ENCODE peak calls at places on chromosomes 7 and 10, in ten cellular contexts. One of them, this sample, is unnamed.

GRCh38 chr7:151951672-151952338 is 4.4 kb upstream of the GALNTL5 start:
- DNase-seq in HepG2: no peak
- DNase-seq in OCI-LY7: no peak
- DNase-seq in upper lobe of right lung: no peak
- DNase-seq in MM.1S: no peak
- DNase-seq in colonic mucosa: no peak
- DNase-seq in uterus: no peak
- DNase-seq in neuronal stem cell: no peak
- DNase-seq in CD8-positive, alpha-beta memory T cell: no peak
- DNase-seq in stomach: no peak
- DNase-seq in this sample: no peak

GRCh38 chr7:84202855-84203254 is 8.3 kb upstream of the SEMA3A start:
- DNase-seq in HepG2: no peak
- DNase-seq in colonic mucosa: no peak
- DNase-seq in upper lobe of right lung: no peak
- DNase-seq in neuronal stem cell: no peak
- DNase-seq in OCI-LY7: no peak
- DNase-seq in uterus: no peak
- DNase-seq in MM.1S: no peak
- DNase-seq in CD8-positive, alpha-beta memory T cell: no peak
- DNase-seq in stomach: no peak
- DNase-seq in this sample: no peak

GRCh38 chr7:70586822-70587221 is 545.1 kb upstream of the GALNT17 start:
- DNase-seq in colonic mucosa: no peak
- DNase-seq in OCI-LY7: no peak
- DNase-seq in stomach: no peak
- DNase-seq in HepG2: no peak
- DNase-seq in MM.1S: no peak
- DNase-seq in upper lobe of right lung: no peak
- DNase-seq in uterus: no peak
- DNase-seq in CD8-positive, alpha-beta memory T cell: no peak
- DNase-seq in neuronal stem cell: no peak
- DNase-seq in this sample: no peak

GRCh38 chr10:87093461-87094372 is 926 bp downstream of the GLUD1 start:
- DNase-seq in upper lobe of right lung: peak; percentile 86
- DNase-seq in OCI-LY7: peak; percentile 71
- DNase-seq in uterus: peak; percentile 68
- DNase-seq in stomach: peak; percentile 63
- DNase-seq in CD8-positive, alpha-beta memory T cell: peak; percentile 54
- DNase-seq in neuronal stem cell: no peak
- DNase-seq in HepG2: peak; percentile 35
- DNase-seq in colonic mucosa: peak; percentile 80
- DNase-seq in MM.1S: peak; percentile 77
- DNase-seq in this sample: peak; percentile 74

GRCh38 chr10:3665316-3665908 is 119.6 kb downstream of the KLF6 start:
- DNase-seq in colonic mucosa: no peak
- DNase-seq in uterus: no peak
- DNase-seq in stomach: no peak
- DNase-seq in upper lobe of right lung: no peak
- DNase-seq in MM.1S: no peak
- DNase-seq in CD8-positive, alpha-beta memory T cell: no peak
- DNase-seq in HepG2: no peak
- DNase-seq in neuronal stem cell: no peak
- DNase-seq in OCI-LY7: no peak
- DNase-seq in this sample: no peak

GRCh38 chr10:60989400-60989876 is 45.5 kb upstream of the RHOBTB1 start:
- DNase-seq in uterus: no peak
- DNase-seq in MM.1S: no peak
- DNase-seq in CD8-positive, alpha-beta memory T cell: no peak
- DNase-seq in HepG2: peak; percentile 33
- DNase-seq in colonic mucosa: no peak
- DNase-seq in OCI-LY7: peak; percentile 70
- DNase-seq in upper lobe of right lung: no peak
- DNase-seq in neuronal stem cell: no peak
- DNase-seq in stomach: peak; percentile 57
- DNase-seq in this sample: no peak

GRCh38 chr7:35253680-35254495 is at the start of gene TBX20:
- DNase-seq in colonic mucosa: peak; percentile 51
- DNase-seq in stomach: peak; percentile 35
- DNase-seq in CD8-positive, alpha-beta memory T cell: peak; percentile 5
- DNase-seq in neuronal stem cell: no peak
- DNase-seq in MM.1S: no peak
- DNase-seq in HepG2: no peak
- DNase-seq in upper lobe of right lung: peak; percentile 72
- DNase-seq in OCI-LY7: peak; percentile 66
- DNase-seq in uterus: no peak
- DNase-seq in this sample: no peak

GRCh38 chr10:75974080-75974479 is 542.7 kb downstream of the LRMDA start:
- DNase-seq in CD8-positive, alpha-beta memory T cell: no peak
- DNase-seq in uterus: no peak
- DNase-seq in colonic mucosa: no peak
- DNase-seq in stomach: no peak
- DNase-seq in OCI-LY7: no peak
- DNase-seq in HepG2: no peak
- DNase-seq in MM.1S: no peak
- DNase-seq in upper lobe of right lung: no peak
- DNase-seq in neuronal stem cell: no peak
- DNase-seq in this sample: no peak

GRCh38 chr10:89242840-89243586 is 8.6 kb downstream of the LIPA start:
- DNase-seq in neuronal stem cell: no peak
- DNase-seq in colonic mucosa: no peak
- DNase-seq in stomach: no peak
- DNase-seq in CD8-positive, alpha-beta memory T cell: no peak
- DNase-seq in upper lobe of right lung: no peak
- DNase-seq in OCI-LY7: no peak
- DNase-seq in uterus: no peak
- DNase-seq in MM.1S: no peak
- DNase-seq in HepG2: no peak
- DNase-seq in this sample: no peak

GRCh38 chr10:47248436-47249090 is 51.4 kb upstream of the GDF10 start:
- DNase-seq in uterus: no peak
- DNase-seq in neuronal stem cell: no peak
- DNase-seq in MM.1S: no peak
- DNase-seq in HepG2: no peak
- DNase-seq in CD8-positive, alpha-beta memory T cell: no peak
- DNase-seq in OCI-LY7: no peak
- DNase-seq in colonic mucosa: no peak
- DNase-seq in stomach: no peak
- DNase-seq in upper lobe of right lung: no peak
- DNase-seq in this sample: no peak

GRCh38 chr10:89062861-89063260 is 72.3 kb downstream of the FAS start:
- DNase-seq in uterus: no peak
- DNase-seq in HepG2: no peak
- DNase-seq in CD8-positive, alpha-beta memory T cell: no peak
- DNase-seq in upper lobe of right lung: no peak
- DNase-seq in stomach: peak; percentile 26
- DNase-seq in MM.1S: no peak
- DNase-seq in OCI-LY7: no peak
- DNase-seq in neuronal stem cell: no peak
- DNase-seq in colonic mucosa: no peak
- DNase-seq in this sample: peak; percentile 46

GRCh38 chr10:31961264-31961663 is 32.6 kb upstream of the ARHGAP12 start:
- DNase-seq in MM.1S: no peak
- DNase-seq in uterus: no peak
- DNase-seq in colonic mucosa: peak; percentile 47
- DNase-seq in upper lobe of right lung: no peak
- DNase-seq in OCI-LY7: no peak
- DNase-seq in neuronal stem cell: no peak
- DNase-seq in CD8-positive, alpha-beta memory T cell: no peak
- DNase-seq in HepG2: no peak
- DNase-seq in stomach: peak; percentile 32
- DNase-seq in this sample: no peak

GRCh38 chr10:97435211-97435610 is 9.2 kb downstream of the PGAM1 start:
- DNase-seq in stomach: no peak
- DNase-seq in OCI-LY7: no peak
- DNase-seq in CD8-positive, alpha-beta memory T cell: no peak
- DNase-seq in neuronal stem cell: no peak
- DNase-seq in uterus: no peak
- DNase-seq in colonic mucosa: no peak
- DNase-seq in upper lobe of right lung: no peak
- DNase-seq in HepG2: no peak
- DNase-seq in MM.1S: no peak
- DNase-seq in this sample: no peak
- H3K36me3 ChIP-seq in stomach: peaks cover 94% of the 10 kb centered on the region
- H3K36me3 ChIP-seq in OCI-LY7: peaks cover 87% of the 10 kb centered on the region
- H3K36me3 ChIP-seq in CD8-positive, alpha-beta memory T cell: peaks cover 46% of the 10 kb centered on the region
- H3K36me3 ChIP-seq in neuronal stem cell: peaks cover 36% of the 10 kb centered on the region
- H3K36me3 ChIP-seq in uterus: no peaks in the 10 kb centered on the region
- H3K36me3 ChIP-seq in colonic mucosa: peaks cover 34% of the 10 kb centered on the region
- H3K36me3 ChIP-seq in upper lobe of right lung: peaks cover 87% of the 10 kb centered on the region
- H3K36me3 ChIP-seq in HepG2: peaks cover 49% of the 10 kb centered on the region
- H3K36me3 ChIP-seq in MM.1S: peaks cover 7% of the 10 kb centered on the region
- H3K36me3 ChIP-seq in this sample: no peaks in the 10 kb centered on the region

DNA sequence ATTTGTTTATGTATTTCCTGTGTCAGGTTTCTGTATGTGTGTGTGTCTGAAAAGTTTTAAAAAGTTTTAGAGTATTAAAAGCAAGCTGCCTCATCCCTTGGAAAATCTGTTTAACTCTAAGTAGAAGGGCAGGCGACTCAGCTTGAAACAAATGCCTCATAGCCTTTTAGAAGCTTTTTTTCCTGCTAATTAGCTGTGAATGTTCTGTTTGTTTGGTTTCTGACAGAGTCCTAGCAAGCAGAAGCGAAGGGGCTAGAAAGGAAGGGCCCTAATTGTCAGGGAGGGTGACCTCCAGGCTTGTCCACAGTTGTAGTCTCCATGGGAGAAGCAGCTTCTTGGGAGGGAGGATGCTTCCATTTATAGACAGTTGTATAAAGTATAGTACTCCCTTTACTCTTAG is 90.9 kb downstream of the DNAJC1 start:
- DNase-seq in neuronal stem cell: peak; percentile 17
- DNase-seq in stomach: no peak
- DNase-seq in MM.1S: no peak
- DNase-seq in upper lobe of right lung: no peak
- DNase-seq in CD8-positive, alpha-beta memory T cell: no peak
- DNase-seq in uterus: no peak
- DNase-seq in colonic mucosa: no peak
- DNase-seq in OCI-LY7: no peak
- DNase-seq in HepG2: no peak
- DNase-seq in this sample: no peak
- H3K36me3 ChIP-seq in neuronal stem cell: no peaks in the 10 kb centered on the region
- H3K36me3 ChIP-seq in stomach: peaks cover 18% of the 10 kb centered on the region
- H3K36me3 ChIP-seq in MM.1S: no peaks in the 10 kb centered on the region
- H3K36me3 ChIP-seq in upper lobe of right lung: peaks cover 3% of the 10 kb centered on the region
- H3K36me3 ChIP-seq in CD8-positive, alpha-beta memory T cell: no peaks in the 10 kb centered on the region
- H3K36me3 ChIP-seq in uterus: no peaks in the 10 kb centered on the region
- H3K36me3 ChIP-seq in colonic mucosa: no peaks in the 10 kb centered on the region
- H3K36me3 ChIP-seq in OCI-LY7: no peaks in the 10 kb centered on the region
- H3K36me3 ChIP-seq in HepG2: no peaks in the 10 kb centered on the region
- H3K36me3 ChIP-seq in this sample: no peaks in the 10 kb centered on the region

DNA sequence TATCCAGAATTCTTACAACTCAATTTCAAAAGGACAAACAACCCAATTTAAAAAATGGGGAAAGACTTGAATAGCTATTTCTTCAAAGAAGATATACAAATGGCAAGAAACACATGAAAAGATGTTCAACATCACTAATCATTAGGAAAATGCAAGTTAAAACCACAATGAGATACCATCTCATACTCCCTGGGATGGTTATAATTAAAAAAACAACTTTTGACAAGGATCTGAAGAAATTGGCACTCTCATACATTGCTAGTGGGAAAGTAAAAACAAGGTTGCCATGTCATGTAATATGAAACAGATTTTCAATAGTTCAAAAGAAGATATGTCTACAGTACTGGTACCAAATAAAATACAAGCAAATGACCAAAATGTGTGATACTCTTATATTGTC is 9.0 kb downstream of the OAT start:
- DNase-seq in upper lobe of right lung: no peak
- DNase-seq in OCI-LY7: no peak
- DNase-seq in uterus: no peak
- DNase-seq in neuronal stem cell: no peak
- DNase-seq in colonic mucosa: no peak
- DNase-seq in HepG2: no peak
- DNase-seq in MM.1S: no peak
- DNase-seq in CD8-positive, alpha-beta memory T cell: no peak
- DNase-seq in stomach: no peak
- DNase-seq in this sample: no peak
- H3K36me3 ChIP-seq in upper lobe of right lung: peaks cover 29% of the 10 kb centered on the region
- H3K36me3 ChIP-seq in OCI-LY7: peaks cover 4% of the 10 kb centered on the region
- H3K36me3 ChIP-seq in uterus: no peaks in the 10 kb centered on the region
- H3K36me3 ChIP-seq in neuronal stem cell: peaks cover 4% of the 10 kb centered on the region
- H3K36me3 ChIP-seq in colonic mucosa: no peaks in the 10 kb centered on the region
- H3K36me3 ChIP-seq in HepG2: peaks cover 56% of the 10 kb centered on the region
- H3K36me3 ChIP-seq in MM.1S: no peaks in the 10 kb centered on the region
- H3K36me3 ChIP-seq in CD8-positive, alpha-beta memory T cell: peaks cover 12% of the 10 kb centered on the region
- H3K36me3 ChIP-seq in stomach: peaks cover 80% of the 10 kb centered on the region
- H3K36me3 ChIP-seq in this sample: peaks cover 40% of the 10 kb centered on the region

GRCh38 chr7:17651926-17652385 is 288.3 kb downstream of the SNX13 start:
- DNase-seq in uterus: peak; percentile 22
- DNase-seq in CD8-positive, alpha-beta memory T cell: no peak
- DNase-seq in colonic mucosa: no peak
- DNase-seq in neuronal stem cell: no peak
- DNase-seq in stomach: no peak
- DNase-seq in OCI-LY7: no peak
- DNase-seq in HepG2: no peak
- DNase-seq in MM.1S: no peak
- DNase-seq in upper lobe of right lung: no peak
- DNase-seq in this sample: peak; percentile 22

GRCh38 chr7:17646181-17646956 is 293.9 kb downstream of the SNX13 start:
- DNase-seq in colonic mucosa: no peak
- DNase-seq in OCI-LY7: no peak
- DNase-seq in CD8-positive, alpha-beta memory T cell: no peak
- DNase-seq in uterus: no peak
- DNase-seq in upper lobe of right lung: no peak
- DNase-seq in MM.1S: no peak
- DNase-seq in neuronal stem cell: no peak
- DNase-seq in HepG2: no peak
- DNase-seq in stomach: no peak
- DNase-seq in this sample: no peak

GRCh38 chr7:17645500-17645899 is 294.8 kb downstream of the SNX13 start:
- DNase-seq in colonic mucosa: no peak
- DNase-seq in stomach: no peak
- DNase-seq in MM.1S: no peak
- DNase-seq in upper lobe of right lung: no peak
- DNase-seq in HepG2: no peak
- DNase-seq in uterus: no peak
- DNase-seq in neuronal stem cell: no peak
- DNase-seq in CD8-positive, alpha-beta memory T cell: no peak
- DNase-seq in OCI-LY7: no peak
- DNase-seq in this sample: no peak

GRCh38 chr7:17654940-17655339 is 285.4 kb downstream of the SNX13 start:
- DNase-seq in stomach: no peak
- DNase-seq in HepG2: no peak
- DNase-seq in MM.1S: peak; percentile 86
- DNase-seq in uterus: no peak
- DNase-seq in upper lobe of right lung: no peak
- DNase-seq in CD8-positive, alpha-beta memory T cell: no peak
- DNase-seq in colonic mucosa: no peak
- DNase-seq in OCI-LY7: no peak
- DNase-seq in neuronal stem cell: no peak
- DNase-seq in this sample: no peak

DNA sequence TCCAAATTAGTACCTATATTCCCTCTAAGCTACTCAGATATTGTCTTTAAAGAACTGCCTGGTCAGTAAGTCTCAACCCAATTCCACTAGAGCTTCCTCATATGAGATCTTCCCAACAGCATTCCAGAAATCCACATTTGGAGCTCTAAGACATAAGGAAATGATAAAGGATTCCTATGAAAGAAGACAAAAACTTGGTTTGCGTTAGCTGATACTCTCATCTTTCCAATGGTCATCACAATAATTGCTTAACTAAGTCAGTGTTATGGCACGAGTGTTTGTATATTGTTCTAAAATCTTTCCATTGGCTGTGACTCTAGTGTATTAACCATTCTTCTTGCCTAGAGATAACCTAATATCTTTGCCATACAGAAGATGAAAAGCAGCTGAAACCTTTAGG is 289.0 kb downstream of the SNX13 start:
- DNase-seq in colonic mucosa: no peak
- DNase-seq in OCI-LY7: no peak
- DNase-seq in MM.1S: no peak
- DNase-seq in uterus: no peak
- DNase-seq in upper lobe of right lung: no peak
- DNase-seq in HepG2: no peak
- DNase-seq in neuronal stem cell: no peak
- DNase-seq in stomach: no peak
- DNase-seq in CD8-positive, alpha-beta memory T cell: no peak
- DNase-seq in this sample: no peak
- H3K36me3 ChIP-seq in colonic mucosa: no peaks in the 10 kb centered on the region
- H3K36me3 ChIP-seq in OCI-LY7: no peaks in the 10 kb centered on the region
- H3K36me3 ChIP-seq in MM.1S: no peaks in the 10 kb centered on the region
- H3K36me3 ChIP-seq in uterus: no peaks in the 10 kb centered on the region
- H3K36me3 ChIP-seq in upper lobe of right lung: no peaks in the 10 kb centered on the region
- H3K36me3 ChIP-seq in HepG2: no peaks in the 10 kb centered on the region
- H3K36me3 ChIP-seq in neuronal stem cell: no peaks in the 10 kb centered on the region
- H3K36me3 ChIP-seq in stomach: no peaks in the 10 kb centered on the region
- H3K36me3 ChIP-seq in CD8-positive, alpha-beta memory T cell: no peaks in the 10 kb centered on the region
- H3K36me3 ChIP-seq in this sample: no peaks in the 10 kb centered on the region

This sample was measured in adrenal gland.